ENCODE peak calls at places on chromosomes 3 and 15, in ten cellular contexts. X, S, W, R, G, O, N, E, V and A are unnamed samples.
A peak's percentile ranks its signal among the peaks of the same experiment; 100 is the strongest.

GRCh38 chr15:100635406-100636071 is 33.1 kb downstream of the ASB7 start:
- DNase-seq in N (no peak), X (peak; percentile 37), E (no peak), W (no peak), R (peak; percentile 74), V (no peak), S (no peak), G (no peak), O (no peak), A (no peak)

GRCh38 chr15:59360896-59361295 is 11.8 kb downstream of the MYO1E start:
- DNase-seq in V (no peak), G (no peak), O (no peak), N (peak; percentile 20), S (no peak), W (peak; percentile 39), X (no peak), E (no peak), R (no peak), A (no peak)

GRCh38 chr3:17065881-17066280 is 181.1 kb downstream of the PLCL2 start:
- DNase-seq in R (no peak), E (no peak), N (no peak), V (no peak), G (no peak), S (no peak), W (no peak), X (peak; percentile 25), O (no peak), A (no peak)

GRCh38 chr3:13325092-13325491 is 95.0 kb downstream of the NUP210 start:
- DNase-seq in E (no peak), W (no peak), R (no peak), N (no peak), G (no peak), V (no peak), X (no peak), S (no peak), O (no peak), A (no peak)

GRCh38 chr3:54634122-54634469 is 293.8 kb downstream of the LRTM1 start:
- DNase-seq in S (peak; percentile 24), O (no peak), X (no peak), G (no peak), N (no peak), E (no peak), W (no peak), V (no peak), R (no peak), A (no peak)

GRCh38 chr3:180250172-180250571 is 213.4 kb upstream of the PEX5L start:
- DNase-seq in O (no peak), N (no peak), V (no peak), X (no peak), S (no peak), E (no peak), W (no peak), R (peak; percentile 23), G (no peak), A (no peak)

GRCh38 chr15:99275525-99276128 is 24.3 kb downstream of the LRRC28 start:
- DNase-seq in R (no peak), E (no peak), O (no peak), G (no peak), S (no peak), X (no peak), N (peak; percentile 16), W (no peak), V (no peak), A (no peak)

GRCh38 chr3:186452517-186452916 is 90.5 kb upstream of the DGKG start:
- DNase-seq in G (no peak), V (peak; percentile 8), R (peak; percentile 89), N (no peak), E (no peak), S (no peak), O (no peak), X (peak; percentile 88), W (no peak), A (no peak)

GRCh38 chr3:195212033-195212748 is 58.8 kb downstream of the XXYLT1 start:
- DNase-seq in R (no peak), W (no peak), E (no peak), G (no peak), S (no peak), O (no peak), V (no peak), N (no peak), X (no peak), A (no peak)

GRCh38 chr3:150602426-150603089 is 563 bp upstream of the SELENOT start:
- DNase-seq in O (no peak), R (no peak), X (no peak), V (no peak), E (no peak), N (no peak), W (no peak), G (no peak), S (no peak), A (no peak)